ENCODE peak calls at places on chromosomes 6 and 20, in ten cellular contexts. I is upper lobe of left lung, F is SK-N-SH, N is ovary, L is tibial nerve, D is stomach, G is H1, Z is K562, H is GM12878, J is HepG2. O is an unnamed sample.

GRCh38 chr6:117530467-117531242 is 48.2 kb downstream of the DCBLD1 start:
- DNase-seq in I (no peak), F (no peak), N (no peak), L (no peak), D (no peak), G (no peak), Z (no peak), H (no peak), J (no peak), O (no peak)

GRCh38 chr6:140052757-140053729 is 678.6 kb upstream of the CITED2 start:
- DNase-seq in I (no peak), F (no peak), N (no peak), L (no peak), D (no peak), G (no peak), Z (peak; percentile 32), H (no peak), J (no peak), O (no peak)

GRCh38 chr6:43746613-43747101 is 23.4 kb upstream of the VEGFA start:
- DNase-seq in I (no peak), F (peak; percentile 17), N (no peak), L (no peak), D (no peak), G (peak; percentile 42), Z (no peak), H (no peak), J (no peak), O (peak; percentile 68)

GRCh38 chr6:118761643-118762042 is 110.3 kb upstream of the CEP85L start:
- DNase-seq in I (no peak), F (no peak), N (no peak), L (no peak), D (no peak), G (no peak), Z (peak; percentile 18), H (no peak), J (no peak), O (no peak)

GRCh38 chr20:59813948-59814834 is 119.2 kb downstream of the SYCP2 start:
- DNase-seq in I (peak; percentile 65), F (no peak), N (no peak), L (no peak), D (no peak), G (peak; percentile 40), Z (no peak), H (no peak), J (no peak), O (no peak)

GRCh38 chr6:144346719-144347446 is 61.7 kb downstream of the UTRN start:
- DNase-seq in I (no peak), F (no peak), N (no peak), L (no peak), D (no peak), G (no peak), Z (no peak), H (no peak), J (no peak), O (no peak)

GRCh38 chr6:33952016-33952415 is 148.2 kb upstream of the MLN start:
- DNase-seq in I (no peak), F (no peak), N (no peak), L (no peak), D (no peak), G (no peak), Z (no peak), H (no peak), J (no peak), O (no peak)

GRCh38 chr20:34834459-34834893 is 9.0 kb upstream of the NCOA6 start:
- DNase-seq in I (no peak), F (peak; percentile 62), N (no peak), L (no peak), D (no peak), G (no peak), Z (peak; percentile 28), H (no peak), J (peak; percentile 47), O (no peak)

GRCh38 chr6:161395832-161396231 is 122.0 kb upstream of the AGPAT4 start:
- DNase-seq in I (no peak), F (no peak), N (no peak), L (no peak), D (no peak), G (no peak), Z (no peak), H (no peak), J (no peak), O (no peak)

GRCh38 chr20:35947489-35947888 is 6.8 kb downstream of the SCAND1 start:
- DNase-seq in I (no peak), F (peak; percentile 58), N (no peak), L (no peak), D (no peak), G (peak; percentile 58), Z (peak; percentile 20), H (no peak), J (peak; percentile 69), O (no peak)

GRCh38 chr6:16336056-16336810 is 97.8 kb downstream of the GMPR start:
- DNase-seq in I (no peak), F (no peak), N (no peak), L (no peak), D (no peak), G (no peak), Z (no peak), H (no peak), J (no peak), O (no peak)

GRCh38 chr6:16333580-16333979 is 95.2 kb downstream of the GMPR start:
- DNase-seq in I (no peak), F (no peak), N (no peak), L (no peak), D (no peak), G (no peak), Z (no peak), H (no peak), J (no peak), O (no peak)

GRCh38 chr6:16335176-16335575 is 96.8 kb downstream of the GMPR start:
- DNase-seq in I (no peak), F (no peak), N (no peak), L (no peak), D (no peak), G (no peak), Z (no peak), H (no peak), J (no peak), O (no peak)

GRCh38 chr6:16332175-16332542 is 93.8 kb downstream of the GMPR start:
- DNase-seq in I (no peak), F (peak; percentile 81), N (peak; percentile 73), L (peak; percentile 67), D (peak; percentile 87), G (peak; percentile 91), Z (peak; percentile 91), H (peak; percentile 78), J (peak; percentile 78), O (peak; percentile 90)

DNA sequence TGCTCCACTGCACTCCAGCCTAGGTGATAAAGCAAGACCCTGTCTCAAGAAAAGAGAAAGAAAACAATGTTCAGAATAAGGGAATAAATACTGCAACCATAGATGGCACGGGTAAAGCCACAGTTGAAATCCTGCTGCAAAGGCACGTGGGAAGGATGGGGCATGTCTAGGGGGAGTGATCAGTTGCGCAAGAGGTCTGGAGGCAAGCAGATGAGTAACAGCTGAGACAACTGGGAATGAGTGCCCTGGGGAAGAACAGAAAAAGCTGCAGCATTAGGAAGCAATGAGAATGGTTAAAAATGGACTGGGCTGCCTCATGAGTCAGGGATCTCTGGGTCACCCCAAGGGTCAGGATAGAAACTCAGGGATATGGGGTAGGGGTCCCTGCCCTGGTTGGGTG is 96.3 kb downstream of the GMPR start:
- DNase-seq in I (no peak), F (no peak), N (peak; percentile 55), L (peak; percentile 62), D (no peak), G (no peak), Z (no peak), H (no peak), J (no peak), O (peak; percentile 88)
- TF ChIP-seq EP300 in I (no peak), F (no peak), N (no peak), L (peak; percentile 21), D (no peak), G (no peak), Z (no peak), H (no peak), J (no peak), O (no peak)

DNA sequence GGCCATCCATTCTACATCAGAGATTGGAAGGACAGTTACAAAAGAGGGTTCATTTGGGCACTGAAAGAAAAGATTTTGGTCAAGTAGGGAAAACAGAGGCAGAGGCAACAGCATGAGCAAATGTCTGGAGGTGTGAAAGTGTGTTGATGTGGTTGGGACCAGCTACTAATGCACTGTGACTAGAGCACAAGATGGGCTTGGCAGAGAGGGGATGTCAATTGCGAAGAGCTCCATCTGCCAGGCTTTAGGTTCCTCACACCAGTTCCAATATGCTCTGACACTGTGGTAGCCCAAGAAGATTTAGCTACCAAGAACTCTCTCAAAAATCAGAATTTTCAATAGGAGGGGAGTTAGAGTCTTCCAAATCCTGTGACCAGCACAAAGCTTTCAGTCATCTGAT is 42.1 kb downstream of the TRAF3IP2 start:
- DNase-seq in I (no peak), F (no peak), N (no peak), L (no peak), D (no peak), G (no peak), Z (no peak), H (no peak), J (no peak), O (no peak)
- H3K4me1 ChIP-seq in I (peaks cover 31% of the 10 kb centered on the region), F (peaks cover 69% of the 10 kb centered on the region), N (peaks cover 17% of the 10 kb centered on the region), L (peaks cover 50% of the 10 kb centered on the region), D (peaks cover 80% of the 10 kb centered on the region), G (peaks cover 8% of the 10 kb centered on the region), Z (peaks cover 7% of the 10 kb centered on the region), H (peaks cover 15% of the 10 kb centered on the region), J (peaks cover 15% of the 10 kb centered on the region), O (peaks cover 85% of the 10 kb centered on the region)

DNA sequence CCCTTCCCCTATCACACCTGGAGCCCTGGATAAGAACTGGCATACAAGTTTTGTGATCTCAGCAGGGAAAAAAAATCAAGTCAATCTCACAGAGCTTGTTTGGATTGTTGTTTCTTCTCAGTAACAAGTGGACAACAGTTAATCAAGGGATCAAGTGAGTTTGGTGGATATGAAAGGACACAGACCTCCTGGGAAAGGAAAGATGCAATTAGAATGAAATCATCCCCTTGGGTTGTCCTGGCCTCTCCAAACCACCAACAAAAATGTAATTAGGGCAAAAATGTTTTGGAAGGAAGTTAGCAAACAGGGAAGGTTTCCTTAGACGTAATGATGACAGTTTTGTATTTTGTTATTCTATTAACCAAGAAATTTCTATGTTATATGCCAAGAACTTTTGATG is 99.1 kb upstream of the PRDM1 start:
- DNase-seq in I (no peak), F (no peak), N (no peak), L (no peak), D (no peak), G (no peak), Z (no peak), H (no peak), J (no peak), O (no peak)
- H3K27me3 ChIP-seq in I (peaks cover 8% of the 10 kb centered on the region), F (no peaks in the 10 kb centered on the region), N (no peaks in the 10 kb centered on the region), L (peaks cover 49% of the 10 kb centered on the region), D (no peaks in the 10 kb centered on the region), G (peaks cover 78% of the 10 kb centered on the region), Z (peaks cover 6% of the 10 kb centered on the region), H (peaks cover 17% of the 10 kb centered on the region), J (peaks cover 25% of the 10 kb centered on the region), O (peaks cover 28% of the 10 kb centered on the region)

DNA sequence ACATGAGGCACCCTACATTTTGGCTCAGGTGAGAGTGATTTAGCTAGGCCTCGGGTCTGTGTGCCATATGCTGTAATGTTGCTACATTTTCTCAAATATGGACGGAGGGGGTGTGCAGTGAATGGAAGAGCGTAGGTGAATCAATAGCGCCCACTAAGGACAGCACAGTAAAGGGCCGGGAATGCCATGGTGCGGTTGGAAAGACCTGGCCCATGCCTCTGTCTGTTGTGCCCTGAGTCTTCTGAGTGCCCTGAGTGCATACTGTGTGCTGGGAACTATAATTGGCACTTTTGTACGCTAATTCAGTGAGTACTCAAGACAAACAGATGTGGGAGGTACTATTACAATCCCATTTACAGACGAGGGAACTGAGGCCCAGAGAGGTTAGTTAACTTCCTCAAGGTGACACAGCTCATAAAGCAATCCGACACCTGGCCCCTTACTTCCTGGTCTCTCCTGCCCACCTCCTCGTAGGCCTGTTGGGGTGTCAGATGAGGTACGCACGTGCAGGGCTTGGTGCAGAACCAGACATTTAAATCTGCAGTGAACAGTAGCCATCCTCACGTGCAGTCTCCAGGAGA is 17.3 kb downstream of the SLC22A1 start:
- DNase-seq in I (no peak), F (no peak), N (no peak), L (no peak), D (no peak), G (peak; percentile 38), Z (no peak), H (no peak), J (no peak), O (peak; percentile 46)
- TF ChIP-seq EP300 in I (no peak), F (no peak), N (no peak), L (no peak), D (no peak), G (no peak), Z (no peak), H (no peak), J (no peak), O (no peak)